ENCODE peak calls at places on chromosomes 13 and 19, in nine cellular contexts. N, S, Q, A, Z, I, J, X and U are unnamed samples.

GRCh38 chr19:56477429-56478338 is 539 bp upstream of the ZNF667 start:
- DNase-seq in Q (peak), I (peak), X (no peak), S (peak), J (peak), A (peak), N (peak), Z (no peak), U (peak)

GRCh38 chr13:27636624-27637288 is 15.1 kb downstream of the POLR1D start:
- DNase-seq in X (peak), S (no peak), N (no peak), Q (no peak), I (peak), Z (no peak), A (no peak), J (no peak), U (no peak)

GRCh38 chr19:58117841-58118575 is 20.0 kb upstream of the ZSCAN18 start:
- DNase-seq in A (no peak), I (no peak), S (no peak), Q (no peak), Z (no peak), J (no peak), X (no peak), N (no peak), U (no peak)

GRCh38 chr19:5001547-5002131 is 32.7 kb downstream of the KDM4B start:
- DNase-seq in X (no peak), Z (peak), S (peak), N (peak), I (peak), Q (no peak), J (no peak), A (no peak), U (no peak)

GRCh38 chr19:7489609-7490044 is 792 bp upstream of the PEX11G start:
- DNase-seq in Q (no peak), J (no peak), I (no peak), A (no peak), X (no peak), S (no peak), Z (no peak), N (no peak), U (no peak)

GRCh38 chr13:105278797-105279425 is 1256.6 kb downstream of the EFNB2 start:
- DNase-seq in S (no peak), A (no peak), I (no peak), Z (no peak), X (no peak), N (no peak), J (no peak), Q (no peak), U (no peak)

GRCh38 chr13:110044521-110045200 is 258.3 kb upstream of the IRS2 start:
- DNase-seq in N (no peak), Z (no peak), S (no peak), I (peak), X (peak), Q (no peak), J (no peak), A (no peak), U (no peak)

GRCh38 chr19:38392707-38393308 is 4.3 kb downstream of the SPRED3 start:
- DNase-seq in Z (no peak), N (peak), I (peak), X (no peak), S (no peak), A (no peak), Q (no peak), J (no peak), U (no peak)

GRCh38 chr13:24631922-24632321 is 48.3 kb upstream of the ATP12A start:
- DNase-seq in S (no peak), J (no peak), I (no peak), Z (no peak), X (no peak), Q (no peak), N (no peak), A (no peak), U (no peak)

GRCh38 chr19:2096543-2097329 is at the start of gene IZUMO4:
- DNase-seq in A (peak), I (peak), Q (peak), J (peak), X (peak), Z (peak), S (peak), N (peak), U (no peak)

GRCh38 chr19:49916839-49917733 is 11.9 kb upstream of the ATF5 start:
- DNase-seq in N (no peak), Q (no peak), S (no peak), J (no peak), I (no peak), A (no peak), X (no peak), Z (no peak), U (no peak)

GRCh38 chr13:95968906-95969305 is 84.3 kb downstream of the UGGT2 start:
- DNase-seq in I (no peak), J (no peak), X (no peak), N (no peak), S (no peak), A (no peak), Q (no peak), Z (no peak), U (no peak)